ENCODE peak calls at places on chromosomes 5 and 9, in eight cellular contexts. I, U, R, Q, Z, H, P and A are unnamed samples.

GRCh38 chr5:109911731-109912130 is 222.0 kb downstream of the MAN2A1 start:
- DNase-seq in H (no peak), Z (no peak), P (no peak), Q (no peak), U (no peak), R (no peak), I (no peak), A (peak; percentile 67)

GRCh38 chr5:136185974-136186373 is 7.0 kb downstream of the SMIM32 start:
- DNase-seq in U (no peak), H (no peak), R (no peak), I (no peak), Q (no peak), P (no peak), Z (no peak), A (no peak)

GRCh38 chr5:15010936-15011335 is 139.4 kb upstream of the ANKH start:
- DNase-seq in P (no peak), Z (no peak), U (peak; percentile 30), R (no peak), I (no peak), H (no peak), Q (no peak), A (no peak)

GRCh38 chr5:82735160-82735789 is 341.9 kb downstream of the TMEM167A start:
- DNase-seq in R (no peak), Z (no peak), Q (peak; percentile 76), I (no peak), P (no peak), U (peak; percentile 34), H (no peak), A (no peak)

GRCh38 chr5:111930905-111931461 is 174.0 kb upstream of the NREP start:
- DNase-seq in H (no peak), P (no peak), Z (peak; percentile 33), U (peak; percentile 68), R (no peak), Q (peak; percentile 78), I (no peak), A (peak; percentile 79)

GRCh38 chr5:135973323-135974018 is 18.7 kb upstream of the LECT2 start:
- DNase-seq in H (no peak), I (no peak), Z (no peak), P (no peak), Q (peak; percentile 34), U (peak; percentile 94), R (no peak), A (peak; percentile 88)

GRCh38 chr9:119689879-119690278 is 320.6 kb upstream of the BRINP1 start:
- DNase-seq in I (no peak), P (peak; percentile 56), Q (peak; percentile 3), H (no peak), U (peak; percentile 2), Z (no peak), R (no peak), A (no peak)

GRCh38 chr5:101658433-101658832 is 637.7 kb downstream of the SLCO4C1 start:
- DNase-seq in Z (no peak), R (no peak), Q (no peak), I (no peak), P (no peak), H (no peak), U (no peak), A (no peak)

GRCh38 chr9:89555426-89556375 is 49.1 kb upstream of the GADD45G start:
- DNase-seq in I (no peak), U (no peak), H (no peak), R (no peak), Q (no peak), Z (peak; percentile 61), P (no peak), A (no peak)

DNA sequence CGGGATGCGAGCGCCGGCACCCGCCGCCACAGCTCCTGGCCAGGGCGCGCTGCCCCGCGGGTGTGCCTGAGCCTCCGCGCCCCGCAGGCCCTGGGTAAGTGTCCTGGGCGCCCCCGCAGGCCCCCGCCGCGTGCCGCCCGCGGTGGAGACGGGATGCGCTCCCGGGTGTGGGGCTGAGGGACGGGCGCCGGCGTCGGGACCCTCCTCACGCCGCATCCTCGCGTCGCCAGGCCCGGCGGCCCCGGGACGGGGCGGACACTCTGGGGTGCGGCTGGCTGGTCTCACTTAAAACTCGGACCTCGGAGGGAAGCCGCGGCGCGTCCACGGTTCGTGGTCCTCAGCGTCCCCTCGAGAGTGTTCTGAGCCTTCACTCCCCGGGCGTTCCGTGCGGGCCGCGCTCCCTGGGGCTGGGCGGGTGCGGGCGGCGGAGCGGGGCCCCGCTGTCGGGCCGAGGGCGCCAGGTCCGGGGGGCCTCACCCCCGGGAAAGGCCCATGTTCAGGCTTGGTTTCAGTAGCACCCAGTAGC is 275 bp downstream of the AHRR start:
- DNase-seq in Q (no peak), P (no peak), Z (no peak), R (no peak), I (no peak), H (no peak), U (no peak), A (no peak)
- TF ChIP-seq CTCF in Q (no peak), P (no peak), Z (no peak), R (no peak), I (no peak), H (no peak), U (no peak), A (no peak)

GRCh38 chr5:73693573-73694061 is 67.6 kb downstream of the ARHGEF28 start:
- DNase-seq in P (no peak), U (peak; percentile 30), Q (no peak), H (peak; percentile 63), Z (no peak), R (no peak), I (peak; percentile 82), A (peak; percentile 73)
- TF ChIP-seq CTCF in P (peak; percentile 28), U (peak; percentile 29), Q (peak; percentile 61), H (peak; percentile 52), Z (peak; percentile 41), R (peak; percentile 39), I (peak; percentile 64), A (peak; percentile 62)

DNA sequence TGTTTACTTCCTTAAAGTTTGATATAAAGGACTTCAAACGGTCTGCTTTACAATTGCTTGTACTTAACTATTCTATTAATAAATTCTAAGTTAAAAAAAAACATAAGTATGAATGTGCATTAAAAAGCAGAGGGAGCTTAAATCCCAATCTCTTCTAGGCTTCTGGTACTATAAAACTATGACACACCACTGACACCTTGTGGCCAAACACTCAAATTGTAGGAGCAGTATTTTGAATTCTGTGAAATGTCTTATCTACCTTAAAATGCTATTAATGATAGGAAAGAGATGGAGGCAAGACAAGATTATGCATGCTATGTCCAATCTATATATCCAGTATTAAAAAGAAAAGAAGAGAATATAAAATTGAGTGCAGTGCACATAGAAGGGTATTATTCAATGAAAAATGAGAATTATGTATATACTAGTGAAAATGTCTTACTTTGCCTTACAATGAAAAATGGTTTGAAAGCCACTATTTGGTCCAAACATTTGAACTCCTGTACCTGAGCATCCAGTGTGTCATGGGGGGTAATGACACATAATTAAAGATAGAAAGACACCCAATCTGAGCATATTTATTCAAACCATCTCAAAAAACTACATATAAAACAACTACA is 87.6 kb downstream of the ERP44 start:
- DNase-seq in R (no peak), P (peak; percentile 39), I (no peak), Z (no peak), H (no peak), U (peak; percentile 60), Q (peak; percentile 29), A (peak; percentile 25)
- TF ChIP-seq CTCF in R (peak; percentile 44), P (peak; percentile 78), I (no peak), Z (peak; percentile 43), H (peak; percentile 43), U (peak; percentile 62), Q (peak; percentile 60), A (peak; percentile 45)

DNA sequence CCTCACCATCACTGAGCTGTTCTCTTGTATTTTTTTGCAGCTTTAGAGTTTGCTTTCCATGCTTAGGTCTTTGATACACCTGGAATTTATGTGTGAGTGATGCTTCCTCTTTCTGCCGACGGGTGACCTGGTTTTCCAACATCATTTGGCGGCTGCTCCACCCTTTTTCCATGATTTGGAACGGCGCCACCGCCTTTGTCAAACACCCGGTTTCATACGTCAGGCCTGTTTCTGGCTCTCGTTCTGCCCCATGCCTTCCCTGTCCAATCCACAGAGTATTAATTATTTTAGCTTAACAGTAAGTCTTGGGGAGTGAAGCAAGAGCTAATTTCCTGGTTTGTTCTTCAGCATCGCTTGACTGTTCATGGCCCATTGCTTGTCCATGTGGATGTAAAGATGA is 30.2 kb downstream of the CACNA1B start:
- DNase-seq in U (no peak), I (no peak), H (no peak), Z (no peak), P (no peak), R (no peak), Q (no peak), A (no peak)
- TF ChIP-seq CTCF in U (no peak), I (no peak), H (no peak), Z (no peak), P (no peak), R (no peak), Q (no peak), A (no peak)

GRCh38 chr9:71223953-71224538 is 102.6 kb upstream of the TRPM3 start:
- DNase-seq in I (no peak), R (no peak), Z (no peak), U (no peak), H (no peak), Q (no peak), P (no peak), A (no peak)
- TF ChIP-seq CTCF in I (no peak), R (no peak), Z (no peak), U (no peak), H (no peak), Q (no peak), P (no peak), A (no peak)

GRCh38 chr9:137293482-137294090 is 8.5 kb downstream of the NRARP start:
- DNase-seq in Q (no peak), I (no peak), Z (no peak), H (no peak), P (no peak), R (no peak), U (no peak), A (no peak)

GRCh38 chr9:137296214-137297059 is 5.6 kb downstream of the NRARP start:
- DNase-seq in Z (no peak), P (peak; percentile 14), I (peak; percentile 20), H (peak; percentile 80), Q (no peak), R (peak; percentile 93), U (no peak), A (no peak)

GRCh38 chr9:137295313-137296213 is 6.5 kb downstream of the NRARP start:
- DNase-seq in H (no peak), Q (no peak), R (peak; percentile 19), P (peak; percentile 78), Z (no peak), I (no peak), U (no peak), A (no peak)

GRCh38 chr9:137294091-137294683 is 7.9 kb downstream of the NRARP start:
- DNase-seq in H (no peak), U (peak; percentile 59), R (peak; percentile 39), Z (peak; percentile 66), P (no peak), I (peak; percentile 12), Q (peak; percentile 47), A (no peak)

DNA sequence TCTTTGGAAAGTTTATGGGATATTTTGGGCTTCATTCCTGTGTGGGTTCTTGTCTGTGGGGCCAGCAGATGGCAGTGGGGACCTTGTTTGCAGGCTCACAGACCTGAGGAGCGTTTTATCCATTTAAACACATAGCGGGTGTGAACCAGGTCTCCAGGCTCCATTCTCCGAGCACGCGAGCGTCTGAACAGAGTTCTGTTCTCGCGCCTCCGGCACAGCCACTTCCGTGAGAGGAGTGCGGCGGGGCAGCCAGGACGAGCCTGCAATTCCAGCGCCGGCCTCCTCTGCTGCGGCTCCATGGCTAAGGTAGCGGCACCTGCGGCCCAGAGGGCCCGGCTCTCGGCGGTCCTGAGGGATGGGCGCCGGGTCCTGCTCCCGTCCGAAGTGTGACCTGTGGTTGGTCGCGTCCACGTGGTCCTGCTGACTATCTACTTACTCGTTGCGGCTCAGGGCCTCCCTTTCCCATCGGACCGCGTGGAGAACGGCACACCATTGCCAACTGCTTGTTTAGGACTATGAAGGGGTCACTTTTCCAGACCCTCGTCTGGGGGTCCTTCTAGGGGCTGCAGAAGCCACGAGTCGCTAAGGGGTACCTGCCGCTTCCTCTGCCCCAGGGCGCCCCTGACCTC is 7.3 kb downstream of the NRARP start:
- DNase-seq in Q (peak; percentile 37), U (no peak), Z (no peak), R (no peak), P (peak; percentile 20), I (peak; percentile 11), H (no peak), A (peak; percentile 66)
- TF ChIP-seq CTCF in Q (peak; percentile 57), U (peak; percentile 30), Z (no peak), R (peak; percentile 40), P (no peak), I (no peak), H (no peak), A (peak; percentile 31)